ENCODE peak calls at places on chromosomes 5 and 9, in nine cellular contexts. J is testis, G is RWPE2, H is neuronal stem cell, I is psoas muscle, V is heart right ventricle, C is A549, U is GM23248, W is mammary epithelial cell. D is an unnamed sample. For H3K4me1, the result is how much of the 10 kb centered on the place peaks cover.

GRCh38 chr5:128406863-128407262 is 131.2 kb downstream of the FBN2 start:
- DNase-seq in J (no peak), G (no peak), H (no peak), I (no peak), V (no peak), C (no peak), U (no peak), W (no peak), D (no peak)

GRCh38 chr9:134345737-134346136 is 19.5 kb downstream of the RXRA start:
- DNase-seq in J (no peak), G (no peak), H (no peak), I (no peak), V (no peak), C (no peak), U (no peak), W (no peak), D (no peak)

GRCh38 chr9:113520109-113520642 is 56.6 kb downstream of the RGS3 start:
- DNase-seq in J (no peak), G (no peak), H (no peak), I (no peak), V (no peak), C (peak), U (peak), W (peak), D (no peak)

GRCh38 chr9:96654450-96655197 is 493 bp downstream of the PRXL2C start:
- DNase-seq in J (peak), G (peak), H (peak), I (peak), V (peak), C (peak), U (peak), W (peak), D (peak)

GRCh38 chr9:38160613-38161215 is 91.7 kb upstream of the SHB start:
- DNase-seq in J (peak), G (no peak), H (peak), I (peak), V (peak), C (peak), U (peak), W (no peak), D (peak)

GRCh38 chr9:438066-438465 is 223.4 kb downstream of the DOCK8 start:
- DNase-seq in J (no peak), G (no peak), H (no peak), I (no peak), V (no peak), C (no peak), U (peak), W (no peak), D (no peak)

GRCh38 chr5:149990518-149991376 is 9.7 kb downstream of the TIGD6 start:
- DNase-seq in J (peak), G (no peak), H (peak), I (peak), V (peak), C (peak), U (peak), W (peak), D (peak)

GRCh38 chr5:59724482-59725392 is 168.8 kb downstream of the PDE4D start:
- DNase-seq in J (peak), G (no peak), H (peak), I (no peak), V (no peak), C (peak), U (peak), W (peak), D (peak)

GRCh38 chr9:92666912-92667532 is 2.9 kb downstream of the IPPK start:
- DNase-seq in J (no peak), G (no peak), H (no peak), I (peak), V (no peak), C (no peak), U (no peak), W (no peak), D (no peak)

GRCh38 chr5:12934722-12935121 is 1009.8 kb downstream of the DNAH5 start:
- DNase-seq in J (no peak), G (peak), H (no peak), I (no peak), V (no peak), C (peak), U (no peak), W (peak), D (no peak)

GRCh38 chr9:31615964-31616363 is 768.5 kb upstream of the ACO1 start:
- DNase-seq in J (no peak), G (no peak), H (no peak), I (no peak), V (no peak), C (no peak), U (no peak), W (no peak), D (no peak)

GRCh38 chr5:464843-465590 is 22.0 kb downstream of the EXOC3 start:
- DNase-seq in J (no peak), G (peak), H (no peak), I (peak), V (no peak), C (no peak), U (no peak), W (no peak), D (no peak)

GRCh38 chr5:141958773-141959172 is 771 bp upstream of the PCDH12 start:
- DNase-seq in J (no peak), G (no peak), H (no peak), I (peak), V (peak), C (no peak), U (peak), W (peak), D (no peak)

GRCh38 chr9:137759649-137760321 is 117.8 kb upstream of the CACNA1B start:
- DNase-seq in J (no peak), G (no peak), H (peak), I (no peak), V (no peak), C (no peak), U (no peak), W (no peak), D (peak)

GRCh38 chr5:55650391-55650790 is 61.7 kb downstream of the SLC38A9 start:
- DNase-seq in J (no peak), G (no peak), H (no peak), I (no peak), V (no peak), C (no peak), U (peak), W (peak), D (no peak)

GRCh38 chr5:30607301-30607700 is 586.2 kb upstream of the CDH6 start:
- DNase-seq in J (no peak), G (no peak), H (no peak), I (no peak), V (no peak), C (no peak), U (no peak), W (no peak), D (peak)

GRCh38 chr9:14025741-14026140 is 288.2 kb downstream of the NFIB start:
- DNase-seq in J (no peak), G (no peak), H (no peak), I (no peak), V (no peak), C (no peak), U (no peak), W (no peak), D (no peak)

GRCh38 chr5:145846087-145846486 is 10.9 kb upstream of the PRELID2 start:
- DNase-seq in J (no peak), G (no peak), H (no peak), I (no peak), V (no peak), C (no peak), U (no peak), W (no peak), D (no peak)

GRCh38 chr5:140429724-140430123 is 28.1 kb downstream of the ANKHD1 start:
- DNase-seq in J (no peak), G (no peak), H (no peak), I (no peak), V (no peak), C (no peak), U (no peak), W (no peak), D (no peak)

DNA sequence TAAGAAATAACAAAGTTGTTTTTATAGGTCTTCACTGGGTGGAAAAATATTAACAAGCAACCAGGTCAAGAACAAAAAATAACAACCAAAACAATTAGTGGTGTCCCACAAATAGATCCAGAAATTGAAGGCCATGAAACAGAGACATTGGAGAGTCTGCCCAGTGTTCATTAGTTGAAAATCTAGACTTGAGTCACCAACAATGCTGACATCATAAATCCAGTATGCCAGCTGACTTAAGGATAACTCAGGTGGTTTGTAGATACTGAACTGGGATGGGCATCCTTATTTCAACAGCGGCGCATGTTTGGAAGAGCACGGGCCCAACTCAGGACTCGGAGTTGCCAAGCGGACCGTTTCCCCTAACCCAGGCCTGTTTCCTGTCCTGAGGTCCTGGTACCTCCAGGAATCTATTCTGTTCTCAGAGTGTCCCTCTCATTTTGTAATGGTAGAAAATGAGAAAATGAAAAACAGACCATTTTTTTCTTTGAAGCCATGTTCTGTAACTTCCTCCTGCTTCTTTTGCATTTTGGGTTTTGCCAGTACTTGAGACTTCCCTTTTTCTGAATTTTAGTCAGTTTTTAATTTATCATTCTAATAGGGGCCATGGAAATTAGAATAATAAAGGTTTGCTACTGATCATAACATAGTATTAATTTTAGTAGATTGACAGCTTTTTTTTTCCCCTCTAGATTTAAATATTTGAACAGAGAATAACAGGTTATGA is 80.5 kb upstream of the TNFAIP8 start:
- DNase-seq in J (no peak), G (no peak), H (no peak), I (no peak), V (no peak), C (peak), U (peak), W (peak), D (no peak)
- H3K4me1 ChIP-seq in J (under half), G (half or more), H (under half), I (under half), V (under half), C (half or more), U (under half), W (under half), D (under half)

GRCh38 chr9:135971106-135971766 is 10.1 kb upstream of the UBAC1 start:
- DNase-seq in J (no peak), G (no peak), H (no peak), I (no peak), V (no peak), C (no peak), U (peak), W (no peak), D (no peak)

GRCh38 chr9:135971892-135972291 is 10.7 kb upstream of the UBAC1 start:
- DNase-seq in J (peak), G (no peak), H (peak), I (no peak), V (no peak), C (no peak), U (no peak), W (peak), D (no peak)

GRCh38 chr9:135969064-135969683 is 8.0 kb upstream of the UBAC1 start:
- DNase-seq in J (no peak), G (no peak), H (no peak), I (no peak), V (no peak), C (no peak), U (no peak), W (no peak), D (no peak)

GRCh38 chr9:135968601-135969000 is 7.4 kb upstream of the UBAC1 start:
- DNase-seq in J (peak), G (peak), H (no peak), I (no peak), V (no peak), C (no peak), U (no peak), W (no peak), D (no peak)

DNA sequence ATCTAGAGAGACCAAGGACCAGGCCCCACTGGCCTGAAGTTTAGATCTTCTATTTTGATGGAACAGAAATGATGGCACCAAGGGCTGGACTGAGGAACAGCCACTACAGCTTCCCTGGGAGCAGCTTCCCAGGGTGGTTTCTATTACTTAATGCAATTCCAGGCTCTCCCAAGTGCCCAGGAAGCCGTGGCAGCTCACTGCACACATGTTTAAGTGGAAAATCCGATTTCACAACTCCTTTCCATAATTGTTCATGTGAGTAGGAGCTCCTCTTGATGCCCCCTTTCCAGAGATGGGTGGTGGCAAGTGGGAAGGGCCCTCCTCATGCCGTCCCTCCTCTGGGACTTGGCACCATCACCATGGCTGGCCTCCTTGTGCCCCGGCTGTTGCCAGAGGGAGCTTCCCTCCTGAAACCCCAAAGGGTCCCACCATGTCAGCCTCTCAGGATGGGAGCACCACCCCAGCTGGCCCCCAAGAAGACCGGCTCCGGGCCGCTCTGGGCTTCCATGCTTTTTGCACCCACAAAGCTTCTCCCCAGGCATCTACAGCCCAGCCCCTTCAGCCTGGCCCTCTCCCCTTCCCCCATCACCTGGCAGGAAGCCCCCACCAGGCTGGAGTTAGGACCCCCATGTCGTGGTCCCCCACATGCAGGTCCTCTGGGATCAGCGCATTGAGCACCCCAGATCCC is 9.1 kb upstream of the UBAC1 start:
- DNase-seq in J (no peak), G (no peak), H (no peak), I (no peak), V (no peak), C (no peak), U (no peak), W (no peak), D (no peak)
- H3K4me3 ChIP-seq in J (no peak), G (no peak), H (no peak), I (no peak), V (no peak), C (no peak), U (no peak), W (no peak), D (no peak)

DNA sequence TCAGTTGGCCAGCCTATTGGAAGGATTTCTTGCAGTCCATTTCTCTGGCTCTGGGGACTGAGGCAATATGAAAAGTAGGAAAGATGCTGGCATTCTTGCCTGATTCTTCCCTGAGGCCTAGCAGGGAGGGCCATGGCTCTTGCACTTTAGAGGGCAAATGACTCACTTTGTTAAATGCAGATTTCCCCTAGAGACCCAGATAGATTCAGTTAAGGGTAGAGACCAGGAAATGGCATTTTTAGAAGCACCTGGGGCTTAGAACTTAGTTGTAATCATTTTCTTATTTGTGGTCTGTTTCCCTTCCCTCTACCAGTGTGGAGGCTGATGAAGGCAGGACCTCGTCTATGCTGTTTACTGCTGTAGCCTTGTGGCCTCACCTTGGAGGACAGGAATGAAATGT is 112.8 kb upstream of the NR3C1 start:
- DNase-seq in J (no peak), G (no peak), H (no peak), I (no peak), V (no peak), C (no peak), U (no peak), W (no peak), D (no peak)
- H3K4me1 ChIP-seq in J (under half), G (under half), H (under half), I (under half), V (under half), C (under half), U (under half), W (under half), D (under half)

DNA sequence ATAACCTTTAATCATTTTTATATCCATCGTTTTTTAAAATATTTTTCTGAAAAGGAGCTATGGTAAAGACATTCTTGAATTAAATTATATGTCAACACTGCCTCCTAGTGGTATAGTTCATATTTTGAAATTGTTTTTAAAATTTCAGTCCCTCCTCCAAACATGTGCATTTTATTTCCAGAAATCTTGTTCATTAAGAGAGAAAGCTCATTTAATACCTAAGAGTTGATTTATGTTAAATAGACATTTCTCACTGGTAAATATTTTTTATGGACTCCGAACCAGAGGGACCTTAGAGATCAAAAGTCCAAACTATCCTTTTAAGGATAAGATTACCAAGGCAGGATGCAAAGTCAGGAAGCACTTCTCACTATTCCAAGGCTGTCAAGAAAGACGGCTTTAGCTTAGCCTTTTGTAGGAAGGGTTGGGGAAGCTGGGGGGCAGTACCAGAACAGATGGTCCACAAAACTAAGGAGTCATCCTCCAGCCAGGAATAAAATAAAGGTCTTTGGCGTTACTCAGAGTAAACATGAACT is 21.6 kb downstream of the BHMT start:
- DNase-seq in J (no peak), G (no peak), H (peak), I (no peak), V (no peak), C (peak), U (peak), W (peak), D (no peak)
- H3K4me3 ChIP-seq in J (no peak), G (no peak), H (peak), I (peak), V (peak), C (peak), U (peak), W (peak), D (peak)

GRCh38 chr9:109977521-109977920 is 197.5 kb downstream of the PALM2AKAP2 start:
- DNase-seq in J (no peak), G (no peak), H (no peak), I (no peak), V (no peak), C (no peak), U (no peak), W (no peak), D (no peak)
- H3K4me1 ChIP-seq in J (under half), G (under half), H (under half), I (under half), V (under half), C (under half), U (under half), W (under half), D (under half)

DNA sequence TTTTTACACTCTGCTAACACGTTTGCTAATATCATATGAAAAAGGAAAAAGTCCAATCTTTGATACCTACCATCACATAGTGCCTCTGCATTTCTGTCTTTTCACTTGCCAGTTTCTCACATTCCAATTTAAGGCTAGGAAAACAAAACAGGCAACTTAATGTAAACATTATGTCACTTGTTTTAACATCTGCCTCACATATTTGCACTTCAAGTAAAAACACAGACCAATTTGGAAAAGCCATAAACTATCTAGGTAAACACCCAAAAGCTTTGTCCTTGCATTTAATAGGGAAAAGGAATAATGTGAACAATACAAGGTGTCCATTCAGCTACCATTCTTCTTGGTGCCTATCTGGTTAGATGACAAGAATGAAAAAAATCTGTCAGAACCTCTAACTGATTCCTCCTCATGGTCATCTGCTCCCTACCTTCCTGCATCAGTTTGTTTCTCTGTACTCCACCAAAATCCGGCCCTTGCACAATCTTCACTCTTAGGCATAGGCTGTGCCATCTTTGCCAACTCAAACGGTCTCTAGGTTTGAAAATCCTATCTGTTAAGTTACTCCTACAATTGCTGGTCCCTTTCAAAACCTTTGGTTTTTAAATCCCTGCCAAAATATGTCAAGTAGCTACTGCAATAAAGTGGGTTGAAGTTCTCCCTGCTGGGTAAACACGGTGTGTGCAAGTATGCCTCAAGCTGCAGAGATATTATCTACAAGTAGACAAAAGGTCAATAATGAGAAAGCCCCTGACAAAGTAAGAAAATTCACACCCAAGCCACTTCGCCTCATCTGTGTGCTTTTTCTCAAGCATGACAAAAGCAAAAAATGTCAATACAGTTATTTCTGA is 3.4 kb downstream of the TLE1 start:
- DNase-seq in J (no peak), G (no peak), H (no peak), I (no peak), V (no peak), C (peak), U (peak), W (peak), D (no peak)
- H3K4me3 ChIP-seq in J (peak), G (peak), H (peak), I (peak), V (peak), C (peak), U (peak), W (peak), D (peak)

GRCh38 chr9:6955251-6955921 is 197.6 kb downstream of the KDM4C start:
- DNase-seq in J (no peak), G (no peak), H (peak), I (no peak), V (no peak), C (no peak), U (peak), W (no peak), D (peak)
- H3K4me1 ChIP-seq in J (under half), G (under half), H (under half), I (under half), V (under half), C (under half), U (under half), W (under half), D (under half)